ENCODE peak calls at places on chromosome 22, in five cellular contexts. D, Y, B, R and A are unnamed samples.

GRCh38 chr22:43829448-43829821 is 17.3 kb upstream of the EFCAB6 start:
- DNase-seq in D (no peak), Y (no peak), B (no peak), R (no peak), A (no peak)

GRCh38 chr22:20720692-20721408 is 53.1 kb upstream of the SERPIND1 start:
- DNase-seq in D (no peak), Y (no peak), B (no peak), R (no peak), A (no peak)

GRCh38 chr22:28994522-28994921 is 67.1 kb downstream of the C22orf31 start:
- DNase-seq in D (no peak), Y (no peak), B (no peak), R (no peak), A (no peak)

GRCh38 chr22:27534720-27535125 is 266.8 kb downstream of the MN1 start:
- DNase-seq in D (no peak), Y (peak), B (no peak), R (no peak), A (peak)

GRCh38 chr22:21972293-21972779 is 10.3 kb downstream of the TOP3B start:
- DNase-seq in D (no peak), Y (peak), B (peak), R (peak), A (peak)

GRCh38 chr22:45872659-45873263 is 104.2 kb downstream of the WNT7B start:
- DNase-seq in D (no peak), Y (no peak), B (no peak), R (no peak), A (no peak)

GRCh38 chr22:17678817-17679385 is 40.3 kb downstream of the BCL2L13 start:
- DNase-seq in D (no peak), Y (no peak), B (no peak), R (no peak), A (no peak)

GRCh38 chr22:41902016-41902415 is 12.9 kb downstream of the SHISA8 start:
- DNase-seq in D (no peak), Y (no peak), B (no peak), R (no peak), A (no peak)

GRCh38 chr22:38098410-38099249 is 11.9 kb downstream of the BAIAP2L2 start:
- DNase-seq in D (no peak), Y (peak), B (no peak), R (no peak), A (peak)

GRCh38 chr22:38103641-38104040 is 6.8 kb downstream of the BAIAP2L2 start:
- DNase-seq in D (no peak), Y (no peak), B (no peak), R (no peak), A (no peak)

GRCh38 chr22:38097058-38097457 is 13.1 kb upstream of the SLC16A8 start:
- DNase-seq in D (no peak), Y (no peak), B (no peak), R (no peak), A (no peak)

DNA sequence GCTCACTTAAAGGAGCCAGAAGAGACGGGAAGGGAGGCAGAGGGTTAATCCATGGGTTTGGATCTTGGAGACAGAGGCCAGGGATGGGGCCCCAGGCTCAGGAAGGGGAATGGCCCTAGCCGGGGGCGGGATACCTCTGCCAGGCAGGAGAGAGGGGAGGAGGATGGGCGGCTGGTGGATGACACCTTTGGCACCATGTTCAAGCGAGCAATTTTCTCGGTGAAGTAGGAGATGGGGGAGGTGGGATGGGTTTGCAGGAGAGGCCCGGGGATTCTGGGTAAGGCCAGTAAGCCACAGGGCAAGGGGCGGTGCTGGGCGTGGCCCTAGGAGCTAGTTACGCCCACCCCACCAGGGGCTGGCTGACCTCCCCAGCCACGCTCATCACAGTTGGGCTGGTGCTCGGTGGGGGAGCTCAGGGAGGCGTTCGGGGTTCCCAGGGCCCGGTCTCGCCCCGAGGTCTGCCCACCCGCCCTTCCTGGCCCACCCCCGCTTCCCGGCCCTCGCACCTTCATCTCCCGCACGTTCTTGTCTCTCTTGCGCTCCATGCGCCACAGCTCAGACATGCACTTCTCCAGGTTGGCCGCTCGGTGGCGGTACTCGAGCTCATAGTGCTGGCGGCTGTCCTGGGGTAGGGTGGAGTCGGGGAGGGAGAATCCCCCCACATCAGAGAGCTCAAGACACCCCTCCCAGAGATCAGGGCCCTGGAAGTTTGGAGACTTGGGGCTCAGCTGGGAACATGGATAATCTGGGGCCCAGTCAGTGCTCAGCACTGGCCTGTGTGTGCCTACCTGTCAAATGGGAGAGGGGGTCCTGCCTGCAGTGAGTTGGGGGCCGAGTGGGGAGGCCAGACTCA is 12.7 kb downstream of the BAIAP2L2 start:
- DNase-seq in D (no peak), Y (peak), B (no peak), R (no peak), A (peak)
- H3K4me3 ChIP-seq in D (no peak), Y (no peak), B (no peak), R (no peak), A (no peak)

GRCh38 chr22:33302049-33302545 is 243.9 kb upstream of the SYN3 start:
- DNase-seq in D (peak), Y (peak), B (peak), R (peak), A (peak)

GRCh38 chr22:33302549-33302948 is 244.4 kb upstream of the SYN3 start:
- DNase-seq in D (no peak), Y (no peak), B (no peak), R (no peak), A (no peak)

GRCh38 chr22:33296941-33297340 is 238.8 kb upstream of the SYN3 start:
- DNase-seq in D (no peak), Y (no peak), B (no peak), R (no peak), A (no peak)

GRCh38 chr22:33300165-33300564 is 242.0 kb upstream of the SYN3 start:
- DNase-seq in D (no peak), Y (no peak), B (no peak), R (no peak), A (no peak)

GRCh38 chr22:33299245-33299956 is 241.2 kb upstream of the SYN3 start:
- DNase-seq in D (peak), Y (no peak), B (no peak), R (peak), A (no peak)
- TF ChIP-seq CTCF in D (no peak), Y (no peak), B (no peak), R (no peak), A (no peak)

GRCh38 chr22:50343541-50343935 is 411 bp downstream of the PPP6R2 start:
- DNase-seq in D (no peak), Y (no peak), B (no peak), R (no peak), A (no peak)

GRCh38 chr22:50348058-50348457 is 4.9 kb downstream of the PPP6R2 start:
- DNase-seq in D (no peak), Y (no peak), B (no peak), R (no peak), A (no peak)

GRCh38 chr22:50347157-50347556 is 4.0 kb downstream of the PPP6R2 start:
- DNase-seq in D (no peak), Y (no peak), B (no peak), R (no peak), A (no peak)

GRCh38 chr22:50342651-50343540 is at the start of gene PPP6R2:
- DNase-seq in D (no peak), Y (peak), B (peak), R (peak), A (peak)

GRCh38 chr22:50346415-50346945 is 3.4 kb downstream of the PPP6R2 start:
- DNase-seq in D (no peak), Y (no peak), B (no peak), R (no peak), A (no peak)
- H3K4me3 ChIP-seq in D (no peak), Y (no peak), B (no peak), R (no peak), A (no peak)

GRCh38 chr22:37624876-37625275 is 14.6 kb upstream of the SH3BP1 start:
- DNase-seq in D (no peak), Y (no peak), B (no peak), R (no peak), A (no peak)

GRCh38 chr22:37621352-37621860 is 12.8 kb downstream of the GGA1 start:
- DNase-seq in D (no peak), Y (no peak), B (no peak), R (no peak), A (no peak)

GRCh38 chr22:37624017-37624365 is 15.4 kb downstream of the GGA1 start:
- DNase-seq in D (no peak), Y (no peak), B (peak), R (no peak), A (no peak)

GRCh38 chr22:37625737-37626136 is 13.7 kb upstream of the SH3BP1 start:
- DNase-seq in D (no peak), Y (no peak), B (no peak), R (no peak), A (no peak)

GRCh38 chr22:37623075-37624016 is 14.7 kb downstream of the GGA1 start:
- DNase-seq in D (no peak), Y (peak), B (peak), R (peak), A (peak)
- TF ChIP-seq CTCF in D (peak), Y (peak), B (peak), R (peak), A (peak)

GRCh38 chr22:38108561-38109319 is 1.7 kb downstream of the BAIAP2L2 start:
- DNase-seq in D (no peak), Y (no peak), B (peak), R (no peak), A (no peak)

GRCh38 chr22:38109391-38110000 is 988 bp downstream of the BAIAP2L2 start:
- DNase-seq in D (no peak), Y (no peak), B (no peak), R (no peak), A (no peak)

GRCh38 chr22:38111941-38112355 is 1.5 kb upstream of the BAIAP2L2 start:
- DNase-seq in D (no peak), Y (no peak), B (peak), R (no peak), A (no peak)

GRCh38 chr22:38110863-38111852 is 674 bp upstream of the BAIAP2L2 start:
- DNase-seq in D (no peak), Y (no peak), B (peak), R (no peak), A (no peak)

GRCh38 chr22:38110008-38110862 is at the start of gene BAIAP2L2:
- DNase-seq in D (no peak), Y (no peak), B (peak), R (no peak), A (no peak)
- H3K4me3 ChIP-seq in D (no peak), Y (no peak), B (peak), R (no peak), A (no peak)

GRCh38 chr22:24270556-24271405 is at the start of gene SPECC1L:
- DNase-seq in D (peak), Y (peak), B (peak), R (peak), A (peak)
- TF ChIP-seq CTCF in D (no peak), Y (no peak), B (no peak), R (no peak), A (no peak)

GRCh38 chr22:19526076-19526701 is 2.0 kb upstream of the CLDN5 start:
- DNase-seq in D (no peak), Y (no peak), B (no peak), R (no peak), A (no peak)

GRCh38 chr22:19526702-19527111 is 2.5 kb upstream of the CLDN5 start:
- DNase-seq in D (no peak), Y (no peak), B (no peak), R (no peak), A (no peak)

GRCh38 chr22:19525666-19526065 is 1.5 kb upstream of the CLDN5 start:
- DNase-seq in D (no peak), Y (no peak), B (no peak), R (no peak), A (no peak)

GRCh38 chr22:19524170-19525115 is at the start of gene CLDN5:
- DNase-seq in D (no peak), Y (peak), B (no peak), R (no peak), A (peak)

GRCh38 chr22:19525116-19525660 is 978 bp upstream of the CLDN5 start:
- DNase-seq in D (no peak), Y (no peak), B (no peak), R (no peak), A (no peak)
- H3K4me3 ChIP-seq in D (no peak), Y (no peak), B (no peak), R (no peak), A (no peak)

GRCh38 chr22:49632199-49633009 is 195.3 kb downstream of the BRD1 start:
- DNase-seq in D (no peak), Y (peak), B (peak), R (peak), A (peak)
- TF ChIP-seq CTCF in D (peak), Y (peak), B (peak), R (peak), A (peak)

GRCh38 chr22:47155131-47155885 is 392.9 kb downstream of the TBC1D22A start:
- DNase-seq in D (no peak), Y (no peak), B (no peak), R (no peak), A (no peak)

GRCh38 chr22:47155912-47156311 is 393.5 kb downstream of the TBC1D22A start:
- DNase-seq in D (no peak), Y (no peak), B (no peak), R (no peak), A (no peak)

GRCh38 chr22:47152938-47153337 is 390.5 kb downstream of the TBC1D22A start:
- DNase-seq in D (no peak), Y (peak), B (no peak), R (no peak), A (peak)

GRCh38 chr22:47153854-47154542 is 391.5 kb downstream of the TBC1D22A start:
- DNase-seq in D (no peak), Y (peak), B (no peak), R (peak), A (no peak)

DNA sequence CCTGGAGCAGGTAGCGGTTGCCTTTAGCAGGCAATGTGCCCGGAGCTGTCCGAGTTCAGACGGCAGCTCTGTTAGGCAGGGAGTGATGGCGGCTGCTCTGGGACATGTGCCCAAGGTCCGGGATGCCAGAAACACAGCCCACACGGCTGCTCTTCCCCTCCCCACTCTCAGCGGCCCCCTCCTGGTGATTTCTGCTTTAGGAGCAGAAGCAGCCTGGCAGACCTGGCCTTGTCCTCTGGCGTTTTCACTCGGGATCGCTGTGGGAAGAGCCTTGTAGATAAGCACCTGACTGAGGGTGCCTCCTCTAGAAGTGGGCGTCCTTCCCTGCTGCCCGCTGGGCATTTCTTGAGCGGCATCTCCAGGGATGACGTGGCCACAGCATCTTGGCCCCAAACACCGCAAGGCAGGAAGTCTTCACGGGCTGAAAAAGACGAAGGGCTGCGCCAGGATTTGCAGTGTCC is 392.2 kb downstream of the TBC1D22A start:
- DNase-seq in D (no peak), Y (peak), B (no peak), R (no peak), A (peak)
- H3K4me3 ChIP-seq in D (no peak), Y (no peak), B (no peak), R (no peak), A (peak)